ENCODE peak calls at places on chromosomes 6 and 20, in five cellular contexts. U is OCI-LY7; L is CD8-positive, alpha-beta T cell; J is cardiac muscle cell; B is uterus. Z is an unnamed sample.

GRCh38 chr6:149964243-149965190 is 774 bp downstream of the ULBP1 start:
- DNase-seq in U (no peak), L (no peak), J (peak; percentile 17), B (no peak), Z (no peak)

GRCh38 chr20:3687655-3688054 is 5.8 kb upstream of the ADAM33 start:
- DNase-seq in U (no peak), L (no peak), J (peak; percentile 76), B (peak; percentile 59), Z (no peak)

GRCh38 chr6:137432054-137432545 is 62.1 kb downstream of the OLIG3 start:
- DNase-seq in U (peak; percentile 68), L (no peak), J (no peak), B (no peak), Z (no peak)

GRCh38 chr6:164826831-164827468 is 482.5 kb downstream of the C6orf118 start:
- DNase-seq in U (no peak), L (no peak), J (no peak), B (no peak), Z (no peak)

GRCh38 chr20:11271319-11271718 is 597.5 kb upstream of the JAG1 start:
- DNase-seq in U (no peak), L (no peak), J (no peak), B (no peak), Z (no peak)

GRCh38 chr20:44642203-44643153 is 9.0 kb downstream of the ADA start:
- DNase-seq in U (peak; percentile 65), L (no peak), J (peak; percentile 97), B (peak; percentile 75), Z (no peak)

GRCh38 chr20:44480097-44480496 is 4.4 kb downstream of the TTPAL start:
- DNase-seq in U (no peak), L (no peak), J (no peak), B (no peak), Z (no peak)

GRCh38 chr6:159184559-159184958 is 15.4 kb downstream of the FNDC1 start:
- DNase-seq in U (no peak), L (no peak), J (peak; percentile 67), B (no peak), Z (peak; percentile 51)

GRCh38 chr20:14142964-14143627 is 147.8 kb downstream of the MACROD2 start:
- DNase-seq in U (no peak), L (no peak), J (peak; percentile 79), B (no peak), Z (peak; percentile 35)

GRCh38 chr6:14270925-14271791 is 153.6 kb downstream of the CD83 start:
- DNase-seq in U (no peak), L (peak; percentile 19), J (peak; percentile 78), B (no peak), Z (peak; percentile 25)

GRCh38 chr6:45495404-45496084 is 117.8 kb upstream of the SUPT3H start:
- DNase-seq in U (no peak), L (no peak), J (no peak), B (no peak), Z (no peak)

GRCh38 chr20:19867940-19868371 is 109.9 kb downstream of the RIN2 start:
- DNase-seq in U (no peak), L (no peak), J (no peak), B (no peak), Z (peak; percentile 66)

GRCh38 chr20:50837532-50838321 is 42.9 kb downstream of the BCAS4 start:
- DNase-seq in U (peak; percentile 86), L (no peak), J (peak; percentile 77), B (peak; percentile 51), Z (peak; percentile 95)

GRCh38 chr20:62805365-62805710 is 703 bp downstream of the OGFR start:
- DNase-seq in U (peak; percentile 63), L (no peak), J (no peak), B (no peak), Z (no peak)

GRCh38 chr6:35330541-35331119 is 11.7 kb upstream of the PPARD start:
- DNase-seq in U (no peak), L (no peak), J (no peak), B (no peak), Z (no peak)

GRCh38 chr20:60020251-60020650 is 62.0 kb downstream of the CDH26 start:
- DNase-seq in U (no peak), L (no peak), J (no peak), B (no peak), Z (no peak)

GRCh38 chr6:167045828-167046580 is 46.8 kb downstream of the CEP43 start:
- DNase-seq in U (peak; percentile 50), L (no peak), J (no peak), B (no peak), Z (no peak)

GRCh38 chr20:37576911-37577310 is 49.2 kb upstream of the BLCAP start:
- DNase-seq in U (no peak), L (no peak), J (no peak), B (no peak), Z (no peak)

GRCh38 chr20:63472159-63472811 is at the start of gene KCNQ2:
- DNase-seq in U (no peak), L (no peak), J (no peak), B (no peak), Z (no peak)

GRCh38 chr20:36147707-36148106 is 6.8 kb upstream of the EPB41L1 start:
- DNase-seq in U (no peak), L (no peak), J (peak; percentile 98), B (peak; percentile 35), Z (peak; percentile 52)

GRCh38 chr20:54188132-54188835 is 14.5 kb upstream of the CYP24A1 start:
- DNase-seq in U (no peak), L (no peak), J (no peak), B (no peak), Z (no peak)

GRCh38 chr20:46367967-46368901 is 38.2 kb downstream of the ELMO2 start:
- DNase-seq in U (no peak), L (no peak), J (no peak), B (no peak), Z (no peak)

GRCh38 chr6:29005183-29005885 is at the start of gene ZNF311:
- DNase-seq in U (no peak), L (no peak), J (peak; percentile 85), B (peak; percentile 57), Z (no peak)

GRCh38 chr6:168319279-168320051 is at the start of gene DACT2:
- DNase-seq in U (no peak), L (no peak), J (peak; percentile 73), B (no peak), Z (no peak)

GRCh38 chr6:168320661-168321060 is 1.1 kb upstream of the DACT2 start:
- DNase-seq in U (no peak), L (no peak), J (peak; percentile 77), B (no peak), Z (no peak)

GRCh38 chr6:168318090-168318489 is 1.5 kb downstream of the DACT2 start:
- DNase-seq in U (no peak), L (no peak), J (no peak), B (no peak), Z (no peak)

GRCh38 chr6:168315626-168316025 is 4.0 kb downstream of the DACT2 start:
- DNase-seq in U (no peak), L (no peak), J (no peak), B (no peak), Z (no peak)

DNA sequence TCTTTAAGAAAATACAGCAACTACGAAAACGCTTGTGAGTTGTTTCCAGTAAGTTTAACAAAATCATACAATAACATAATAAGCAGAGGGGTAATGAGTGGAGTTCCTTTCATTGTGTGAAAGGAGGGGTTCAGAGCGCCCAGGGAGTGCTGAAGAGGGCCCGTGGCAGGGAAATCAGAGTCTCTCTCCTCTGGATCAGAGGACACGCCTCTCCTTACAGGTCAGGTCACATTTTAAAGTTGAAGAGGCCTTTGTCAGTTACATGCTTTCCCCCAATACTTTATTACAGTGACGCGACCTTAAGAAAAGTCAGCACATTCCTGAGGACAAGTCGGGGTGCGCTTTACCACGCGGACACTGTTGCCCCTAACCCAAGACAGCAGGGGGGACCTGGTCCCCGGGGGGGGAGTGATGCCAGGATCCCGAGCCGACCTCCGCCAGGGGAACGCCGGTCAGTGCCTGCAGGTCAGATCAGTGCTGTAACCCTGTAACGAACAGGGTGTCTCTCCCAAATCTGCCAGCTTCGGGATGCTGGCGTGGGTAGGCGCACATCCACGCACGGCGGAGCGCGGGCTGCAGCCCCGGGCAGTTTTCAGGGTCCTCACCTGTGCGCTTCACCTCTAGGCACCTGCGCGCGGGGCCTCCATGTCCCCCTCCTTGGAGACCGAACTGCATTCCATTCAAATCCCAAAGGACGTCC is 848 bp downstream of the DACT2 start:
- DNase-seq in U (no peak), L (no peak), J (peak; percentile 23), B (no peak), Z (no peak)
- H3K4me3 ChIP-seq in U (no peak overlapping the region), L (no peak overlapping the region), J (peak overlapping the region; percentile 70), B (peak overlapping the region; percentile 47), Z (no peak overlapping the region)

GRCh38 chr6:17938885-17939284 is 48.5 kb downstream of the KIF13A start:
- DNase-seq in U (no peak), L (no peak), J (peak; percentile 42), B (no peak), Z (peak; percentile 13)
- TF ChIP-seq CTCF in U (no peak), L (no peak), J (no peak), B (no peak), Z (no peak)

DNA sequence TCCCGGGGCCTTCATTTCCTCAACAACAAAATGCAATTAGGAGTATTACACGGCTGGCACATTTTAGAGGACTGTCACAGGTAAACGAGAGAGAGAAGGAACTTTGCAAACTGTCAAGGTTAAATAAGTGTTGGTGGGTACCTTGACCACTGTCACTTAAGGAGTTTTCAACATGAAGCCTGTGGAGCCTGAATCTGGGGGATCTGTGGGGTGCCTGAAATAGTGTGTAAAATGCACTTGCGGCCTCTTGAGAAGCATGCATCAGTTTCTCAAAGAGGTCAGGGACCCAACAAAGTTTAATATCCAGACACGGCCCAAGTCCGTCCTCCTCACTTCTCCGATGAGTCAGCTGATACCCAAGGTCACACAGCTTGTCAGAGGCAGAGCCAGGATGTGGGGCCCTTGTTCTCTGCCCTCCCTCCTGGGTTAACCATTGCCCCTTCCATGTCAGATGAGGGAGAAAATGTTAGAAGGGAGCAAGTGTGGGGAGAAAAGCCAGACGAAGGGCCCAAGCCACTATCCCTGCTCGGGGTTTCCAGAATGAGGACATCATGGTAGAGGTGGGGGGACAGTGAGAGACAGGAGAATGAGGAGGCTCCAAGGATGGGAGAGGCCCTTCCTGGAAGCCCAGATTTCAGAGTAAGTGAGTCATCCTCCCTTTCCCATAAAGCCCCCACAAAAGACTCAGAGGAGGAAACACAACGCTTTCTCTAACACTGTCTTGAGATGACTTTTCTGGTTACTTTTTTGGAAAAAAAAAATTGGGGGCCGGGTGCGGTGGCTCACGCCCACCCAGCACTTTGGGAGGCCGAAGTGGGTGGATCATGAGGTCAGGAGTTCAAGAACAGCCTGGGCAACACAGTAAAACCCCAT is 42.2 kb downstream of the C6orf132 start:
- DNase-seq in U (no peak), L (no peak), J (peak; percentile 69), B (peak; percentile 23), Z (no peak)
- H3K4me3 ChIP-seq in U (no peak overlapping the region), L (no peak overlapping the region), J (no peak overlapping the region), B (no peak overlapping the region), Z (no peak overlapping the region)

DNA sequence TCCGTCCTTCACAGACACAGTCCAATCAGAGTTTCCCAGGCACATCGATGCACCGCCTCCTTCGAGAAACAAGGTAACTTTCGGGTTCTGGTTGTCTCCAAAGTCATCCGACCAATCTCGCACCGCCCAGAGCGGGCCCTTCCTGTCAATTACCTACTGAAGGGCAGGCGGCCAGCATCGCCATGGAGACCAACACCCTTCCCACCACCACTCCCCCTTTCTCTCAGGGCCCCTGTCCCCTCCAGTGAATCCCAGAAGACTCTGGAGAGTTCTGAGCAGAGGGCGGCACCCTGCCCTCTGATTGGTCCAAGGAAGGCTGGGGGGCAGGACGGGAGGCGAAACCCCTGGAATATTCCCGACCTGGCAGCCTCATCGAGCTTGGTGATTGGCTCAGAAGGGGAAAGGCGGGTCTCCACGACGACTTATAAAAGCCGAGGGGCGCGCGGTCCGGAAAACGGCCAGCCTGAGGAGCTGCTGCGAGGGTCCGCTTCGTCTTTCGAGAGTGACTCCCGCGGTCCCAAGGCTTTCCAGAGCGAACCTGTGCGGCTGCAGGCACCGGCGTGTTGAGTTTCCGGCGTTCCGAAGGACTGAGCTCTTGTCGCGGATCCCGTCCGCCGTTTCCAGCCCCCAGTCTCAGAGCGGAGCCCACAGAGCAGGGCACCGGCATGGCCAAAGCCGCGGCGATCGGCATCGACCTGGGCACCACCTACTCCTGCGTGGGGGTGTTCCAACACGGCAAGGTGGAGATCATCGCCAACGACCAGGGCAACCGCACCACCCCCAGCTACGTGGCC is at the start of gene HSPA1B:
- DNase-seq in U (peak; percentile 94), L (peak; percentile 82), J (peak; percentile 100), B (peak; percentile 100), Z (peak; percentile 100)
- TF ChIP-seq CTCF in U (no peak), L (no peak), J (no peak), B (no peak), Z (no peak)